ENCODE peak calls at places on chromosome 16, in ten cellular contexts. One of them, this sample, is unnamed.

GRCh38 chr16:57347858-57348257 is 10.7 kb upstream of the CCL22 start:
- DNase-seq in stomach: no peak
- DNase-seq in naive thymus-derived CD8-positive, alpha-beta T cell: no peak
- DNase-seq in iPS-NIHi11: no peak
- DNase-seq in pancreas: no peak
- DNase-seq in activated CD4-positive, alpha-beta T cell treated with anti-CD3 and anti-CD28 coated beads, Interleukin-2, amount 10 ng/mL, durations not matched to agents 7 days and 5 days: no peak
- DNase-seq in cerebellar nuclear complex: no peak
- DNase-seq in MG63: no peak
- DNase-seq in HEK293T: no peak
- DNase-seq in Calu3: no peak
- DNase-seq in this sample: no peak

GRCh38 chr16:8620535-8620934 is 963 bp upstream of the METTL22 start:
- DNase-seq in stomach: no peak
- DNase-seq in naive thymus-derived CD8-positive, alpha-beta T cell: no peak
- DNase-seq in iPS-NIHi11: no peak
- DNase-seq in pancreas: no peak
- DNase-seq in activated CD4-positive, alpha-beta T cell treated with anti-CD3 and anti-CD28 coated beads, Interleukin-2, amount 10 ng/mL, durations not matched to agents 7 days and 5 days: no peak
- DNase-seq in cerebellar nuclear complex: no peak
- DNase-seq in MG63: no peak
- DNase-seq in HEK293T: no peak
- DNase-seq in Calu3: no peak
- DNase-seq in this sample: no peak

GRCh38 chr16:17304124-17304813 is 166.5 kb downstream of the XYLT1 start:
- DNase-seq in stomach: peak
- DNase-seq in naive thymus-derived CD8-positive, alpha-beta T cell: no peak
- DNase-seq in iPS-NIHi11: no peak
- DNase-seq in pancreas: peak
- DNase-seq in activated CD4-positive, alpha-beta T cell treated with anti-CD3 and anti-CD28 coated beads, Interleukin-2, amount 10 ng/mL, durations not matched to agents 7 days and 5 days: no peak
- DNase-seq in cerebellar nuclear complex: no peak
- DNase-seq in MG63: peak
- DNase-seq in HEK293T: no peak
- DNase-seq in Calu3: peak
- DNase-seq in this sample: peak

GRCh38 chr16:29816694-29817441 is 916 bp downstream of the PAGR1 start:
- DNase-seq in stomach: peak
- DNase-seq in naive thymus-derived CD8-positive, alpha-beta T cell: peak
- DNase-seq in iPS-NIHi11: peak
- DNase-seq in pancreas: peak
- DNase-seq in activated CD4-positive, alpha-beta T cell treated with anti-CD3 and anti-CD28 coated beads, Interleukin-2, amount 10 ng/mL, durations not matched to agents 7 days and 5 days: peak
- DNase-seq in cerebellar nuclear complex: no peak
- DNase-seq in MG63: peak
- DNase-seq in HEK293T: peak
- DNase-seq in Calu3: peak
- DNase-seq in this sample: peak

GRCh38 chr16:79599256-79599836 is 1.2 kb downstream of the MAF start:
- DNase-seq in stomach: no peak
- DNase-seq in naive thymus-derived CD8-positive, alpha-beta T cell: no peak
- DNase-seq in iPS-NIHi11: peak
- DNase-seq in pancreas: peak
- DNase-seq in activated CD4-positive, alpha-beta T cell treated with anti-CD3 and anti-CD28 coated beads, Interleukin-2, amount 10 ng/mL, durations not matched to agents 7 days and 5 days: peak
- DNase-seq in cerebellar nuclear complex: no peak
- DNase-seq in MG63: no peak
- DNase-seq in HEK293T: no peak
- DNase-seq in Calu3: peak
- DNase-seq in this sample: peak

GRCh38 chr16:73068546-73069401 is 20.8 kb upstream of the ZFHX3 start:
- DNase-seq in stomach: no peak
- DNase-seq in naive thymus-derived CD8-positive, alpha-beta T cell: no peak
- DNase-seq in iPS-NIHi11: no peak
- DNase-seq in pancreas: no peak
- DNase-seq in activated CD4-positive, alpha-beta T cell treated with anti-CD3 and anti-CD28 coated beads, Interleukin-2, amount 10 ng/mL, durations not matched to agents 7 days and 5 days: no peak
- DNase-seq in cerebellar nuclear complex: no peak
- DNase-seq in MG63: peak
- DNase-seq in HEK293T: peak
- DNase-seq in Calu3: peak
- DNase-seq in this sample: peak

GRCh38 chr16:49280022-49280741 is 1.5 kb downstream of the CBLN1 start:
- DNase-seq in stomach: no peak
- DNase-seq in naive thymus-derived CD8-positive, alpha-beta T cell: no peak
- DNase-seq in iPS-NIHi11: peak
- DNase-seq in pancreas: peak
- DNase-seq in activated CD4-positive, alpha-beta T cell treated with anti-CD3 and anti-CD28 coated beads, Interleukin-2, amount 10 ng/mL, durations not matched to agents 7 days and 5 days: no peak
- DNase-seq in cerebellar nuclear complex: no peak
- DNase-seq in MG63: no peak
- DNase-seq in HEK293T: no peak
- DNase-seq in Calu3: no peak
- DNase-seq in this sample: no peak

GRCh38 chr16:49399594-49400364 is 26.2 kb downstream of the C16orf78 start:
- DNase-seq in stomach: no peak
- DNase-seq in naive thymus-derived CD8-positive, alpha-beta T cell: no peak
- DNase-seq in iPS-NIHi11: no peak
- DNase-seq in pancreas: no peak
- DNase-seq in activated CD4-positive, alpha-beta T cell treated with anti-CD3 and anti-CD28 coated beads, Interleukin-2, amount 10 ng/mL, durations not matched to agents 7 days and 5 days: no peak
- DNase-seq in cerebellar nuclear complex: no peak
- DNase-seq in MG63: no peak
- DNase-seq in HEK293T: no peak
- DNase-seq in Calu3: no peak
- DNase-seq in this sample: no peak

GRCh38 chr16:47461598-47462266 is 601 bp downstream of the PHKB start:
- DNase-seq in stomach: no peak
- DNase-seq in naive thymus-derived CD8-positive, alpha-beta T cell: no peak
- DNase-seq in iPS-NIHi11: peak
- DNase-seq in pancreas: peak
- DNase-seq in activated CD4-positive, alpha-beta T cell treated with anti-CD3 and anti-CD28 coated beads, Interleukin-2, amount 10 ng/mL, durations not matched to agents 7 days and 5 days: peak
- DNase-seq in cerebellar nuclear complex: no peak
- DNase-seq in MG63: no peak
- DNase-seq in HEK293T: peak
- DNase-seq in Calu3: peak
- DNase-seq in this sample: peak

GRCh38 chr16:52114414-52114813 is 432.5 kb downstream of the TOX3 start:
- DNase-seq in stomach: no peak
- DNase-seq in naive thymus-derived CD8-positive, alpha-beta T cell: no peak
- DNase-seq in iPS-NIHi11: no peak
- DNase-seq in pancreas: no peak
- DNase-seq in activated CD4-positive, alpha-beta T cell treated with anti-CD3 and anti-CD28 coated beads, Interleukin-2, amount 10 ng/mL, durations not matched to agents 7 days and 5 days: no peak
- DNase-seq in cerebellar nuclear complex: no peak
- DNase-seq in MG63: peak
- DNase-seq in HEK293T: no peak
- DNase-seq in Calu3: peak
- DNase-seq in this sample: no peak

GRCh38 chr16:1781758-1782407 is 488 bp downstream of the SPSB3 start:
- DNase-seq in stomach: no peak
- DNase-seq in naive thymus-derived CD8-positive, alpha-beta T cell: no peak
- DNase-seq in iPS-NIHi11: peak
- DNase-seq in pancreas: peak
- DNase-seq in activated CD4-positive, alpha-beta T cell treated with anti-CD3 and anti-CD28 coated beads, Interleukin-2, amount 10 ng/mL, durations not matched to agents 7 days and 5 days: peak
- DNase-seq in cerebellar nuclear complex: no peak
- DNase-seq in MG63: no peak
- DNase-seq in HEK293T: no peak
- DNase-seq in Calu3: peak
- DNase-seq in this sample: peak

GRCh38 chr16:63302841-63303240 is 1266.6 kb upstream of the CDH8 start:
- DNase-seq in stomach: no peak
- DNase-seq in naive thymus-derived CD8-positive, alpha-beta T cell: no peak
- DNase-seq in iPS-NIHi11: no peak
- DNase-seq in pancreas: no peak
- DNase-seq in activated CD4-positive, alpha-beta T cell treated with anti-CD3 and anti-CD28 coated beads, Interleukin-2, amount 10 ng/mL, durations not matched to agents 7 days and 5 days: no peak
- DNase-seq in cerebellar nuclear complex: no peak
- DNase-seq in MG63: no peak
- DNase-seq in HEK293T: no peak
- DNase-seq in Calu3: no peak
- DNase-seq in this sample: no peak

GRCh38 chr16:52914428-52914827 is 138.3 kb downstream of the CHD9NB start:
- DNase-seq in stomach: no peak
- DNase-seq in naive thymus-derived CD8-positive, alpha-beta T cell: no peak
- DNase-seq in iPS-NIHi11: peak
- DNase-seq in pancreas: no peak
- DNase-seq in activated CD4-positive, alpha-beta T cell treated with anti-CD3 and anti-CD28 coated beads, Interleukin-2, amount 10 ng/mL, durations not matched to agents 7 days and 5 days: no peak
- DNase-seq in cerebellar nuclear complex: no peak
- DNase-seq in MG63: no peak
- DNase-seq in HEK293T: no peak
- DNase-seq in Calu3: no peak
- DNase-seq in this sample: no peak

GRCh38 chr16:87626905-87627304 is 24.6 kb downstream of the JPH3 start:
- DNase-seq in stomach: no peak
- DNase-seq in naive thymus-derived CD8-positive, alpha-beta T cell: no peak
- DNase-seq in iPS-NIHi11: no peak
- DNase-seq in pancreas: no peak
- DNase-seq in activated CD4-positive, alpha-beta T cell treated with anti-CD3 and anti-CD28 coated beads, Interleukin-2, amount 10 ng/mL, durations not matched to agents 7 days and 5 days: no peak
- DNase-seq in cerebellar nuclear complex: no peak
- DNase-seq in MG63: no peak
- DNase-seq in HEK293T: no peak
- DNase-seq in Calu3: no peak
- DNase-seq in this sample: no peak

GRCh38 chr16:49947907-49948678 is 76.9 kb upstream of the CNEP1R1 start:
- DNase-seq in stomach: no peak
- DNase-seq in naive thymus-derived CD8-positive, alpha-beta T cell: no peak
- DNase-seq in iPS-NIHi11: no peak
- DNase-seq in pancreas: no peak
- DNase-seq in activated CD4-positive, alpha-beta T cell treated with anti-CD3 and anti-CD28 coated beads, Interleukin-2, amount 10 ng/mL, durations not matched to agents 7 days and 5 days: no peak
- DNase-seq in cerebellar nuclear complex: no peak
- DNase-seq in MG63: no peak
- DNase-seq in HEK293T: no peak
- DNase-seq in Calu3: no peak
- DNase-seq in this sample: no peak

GRCh38 chr16:49619811-49620157 is 236.1 kb downstream of the ZNF423 start:
- DNase-seq in stomach: peak
- DNase-seq in naive thymus-derived CD8-positive, alpha-beta T cell: no peak
- DNase-seq in iPS-NIHi11: no peak
- DNase-seq in pancreas: no peak
- DNase-seq in activated CD4-positive, alpha-beta T cell treated with anti-CD3 and anti-CD28 coated beads, Interleukin-2, amount 10 ng/mL, durations not matched to agents 7 days and 5 days: no peak
- DNase-seq in cerebellar nuclear complex: no peak
- DNase-seq in MG63: no peak
- DNase-seq in HEK293T: no peak
- DNase-seq in Calu3: no peak
- DNase-seq in this sample: no peak

GRCh38 chr16:50473375-50473945 is 74.7 kb upstream of the NKD1 start:
- DNase-seq in stomach: no peak
- DNase-seq in naive thymus-derived CD8-positive, alpha-beta T cell: no peak
- DNase-seq in iPS-NIHi11: no peak
- DNase-seq in pancreas: no peak
- DNase-seq in activated CD4-positive, alpha-beta T cell treated with anti-CD3 and anti-CD28 coated beads, Interleukin-2, amount 10 ng/mL, durations not matched to agents 7 days and 5 days: peak
- DNase-seq in cerebellar nuclear complex: no peak
- DNase-seq in MG63: no peak
- DNase-seq in HEK293T: no peak
- DNase-seq in Calu3: no peak
- DNase-seq in this sample: no peak

GRCh38 chr16:8676737-8677375 is 2.4 kb downstream of the ABAT start:
- DNase-seq in stomach: no peak
- DNase-seq in naive thymus-derived CD8-positive, alpha-beta T cell: no peak
- DNase-seq in iPS-NIHi11: no peak
- DNase-seq in pancreas: no peak
- DNase-seq in activated CD4-positive, alpha-beta T cell treated with anti-CD3 and anti-CD28 coated beads, Interleukin-2, amount 10 ng/mL, durations not matched to agents 7 days and 5 days: no peak
- DNase-seq in cerebellar nuclear complex: no peak
- DNase-seq in MG63: no peak
- DNase-seq in HEK293T: no peak
- DNase-seq in Calu3: no peak
- DNase-seq in this sample: no peak

GRCh38 chr16:65959978-65960377 is 406.5 kb upstream of the CDH5 start:
- DNase-seq in stomach: no peak
- DNase-seq in naive thymus-derived CD8-positive, alpha-beta T cell: no peak
- DNase-seq in iPS-NIHi11: no peak
- DNase-seq in pancreas: no peak
- DNase-seq in activated CD4-positive, alpha-beta T cell treated with anti-CD3 and anti-CD28 coated beads, Interleukin-2, amount 10 ng/mL, durations not matched to agents 7 days and 5 days: no peak
- DNase-seq in cerebellar nuclear complex: no peak
- DNase-seq in MG63: no peak
- DNase-seq in HEK293T: no peak
- DNase-seq in Calu3: no peak
- DNase-seq in this sample: no peak

GRCh38 chr16:58098207-58099096 is 30.7 kb downstream of the CFAP20 start:
- DNase-seq in stomach: no peak
- DNase-seq in naive thymus-derived CD8-positive, alpha-beta T cell: no peak
- DNase-seq in iPS-NIHi11: no peak
- DNase-seq in pancreas: no peak
- DNase-seq in activated CD4-positive, alpha-beta T cell treated with anti-CD3 and anti-CD28 coated beads, Interleukin-2, amount 10 ng/mL, durations not matched to agents 7 days and 5 days: no peak
- DNase-seq in cerebellar nuclear complex: no peak
- DNase-seq in MG63: peak
- DNase-seq in HEK293T: no peak
- DNase-seq in Calu3: no peak
- DNase-seq in this sample: no peak

GRCh38 chr16:13997933-13998332 is 73.2 kb upstream of the MRTFB start:
- DNase-seq in stomach: no peak
- DNase-seq in naive thymus-derived CD8-positive, alpha-beta T cell: no peak
- DNase-seq in iPS-NIHi11: no peak
- DNase-seq in pancreas: no peak
- DNase-seq in activated CD4-positive, alpha-beta T cell treated with anti-CD3 and anti-CD28 coated beads, Interleukin-2, amount 10 ng/mL, durations not matched to agents 7 days and 5 days: peak
- DNase-seq in cerebellar nuclear complex: no peak
- DNase-seq in MG63: no peak
- DNase-seq in HEK293T: no peak
- DNase-seq in Calu3: peak
- DNase-seq in this sample: no peak